ENCODE peak calls at places on chromosome 7, in five cellular contexts. D, C, Y, W and U are unnamed samples.

GRCh38 chr7:79282882-79283602 is 170.4 kb downstream of the MAGI2 start:
- DNase-seq in D (no peak), W (peak; percentile 55), C (no peak), Y (peak; percentile 65), U (no peak)

GRCh38 chr7:150942591-150943452 is 35.3 kb downstream of the KCNH2 start:
- DNase-seq in W (no peak), C (no peak), Y (no peak), D (peak; percentile 59), U (no peak)

GRCh38 chr7:75716992-75717626 is 21.6 kb downstream of the HIP1 start:
- DNase-seq in C (no peak), D (peak; percentile 9), W (no peak), Y (peak; percentile 23), U (no peak)

GRCh38 chr7:41220275-41220674 is 482.6 kb downstream of the INHBA start:
- DNase-seq in W (no peak), Y (no peak), C (no peak), D (no peak), U (no peak)

GRCh38 chr7:155918720-155919399 is 106.6 kb upstream of the SHH start:
- DNase-seq in C (no peak), D (peak; percentile 39), Y (no peak), W (no peak), U (peak; percentile 47)

GRCh38 chr7:101315336-101315735 is 6.3 kb downstream of the IFT22 start:
- DNase-seq in Y (no peak), C (no peak), D (peak; percentile 80), W (no peak), U (no peak)

GRCh38 chr7:144531181-144531580 is 127.7 kb upstream of the NOBOX start:
- DNase-seq in Y (no peak), D (no peak), W (no peak), C (no peak), U (no peak)

GRCh38 chr7:76089865-76090495 is 42.1 kb downstream of the MDH2 start:
- DNase-seq in D (no peak), C (no peak), W (no peak), Y (no peak), U (no peak)

GRCh38 chr7:113159746-113160339 is 41.5 kb upstream of the SMIM30 start:
- DNase-seq in Y (peak; percentile 4), C (no peak), W (no peak), D (no peak), U (no peak)

GRCh38 chr7:22109761-22110160 is 164.1 kb upstream of the CDCA7L start:
- DNase-seq in C (no peak), Y (no peak), D (no peak), W (no peak), U (peak; percentile 41)

GRCh38 chr7:1460757-1461639 is 1.7 kb upstream of the MICALL2 start:
- DNase-seq in D (no peak), Y (no peak), W (no peak), C (peak; percentile 70), U (peak; percentile 73)

GRCh38 chr7:142024547-142024946 is 28.9 kb downstream of the MGAM start:
- DNase-seq in C (no peak), W (no peak), D (no peak), Y (no peak), U (no peak)

GRCh38 chr7:4965295-4966022 is 6.5 kb upstream of the MMD2 start:
- DNase-seq in Y (no peak), D (no peak), C (no peak), W (no peak), U (no peak)

GRCh38 chr7:50142421-50143113 is 49.5 kb upstream of the ZPBP start:
- DNase-seq in D (no peak), C (no peak), W (no peak), Y (peak; percentile 10), U (no peak)

GRCh38 chr7:18610331-18610948 is 114.9 kb downstream of the HDAC9 start:
- DNase-seq in Y (no peak), W (no peak), D (no peak), C (no peak), U (no peak)

GRCh38 chr7:55124989-55125875 is 106.4 kb downstream of the EGFR start:
- DNase-seq in D (no peak), C (no peak), Y (no peak), W (no peak), U (no peak)

GRCh38 chr7:134016223-134016941 is 110.8 kb upstream of the LRGUK start:
- DNase-seq in Y (peak; percentile 5), W (no peak), C (no peak), D (no peak), U (no peak)

GRCh38 chr7:67301667-67302066 is 305.0 kb downstream of the TYW1 start:
- DNase-seq in W (no peak), D (no peak), C (no peak), Y (no peak), U (no peak)

GRCh38 chr7:128427289-128427891 is 17.6 kb upstream of the IMPDH1 start:
- DNase-seq in W (peak; percentile 43), C (no peak), D (peak; percentile 66), Y (no peak), U (no peak)

GRCh38 chr7:138886501-138886917 is 88.5 kb upstream of the ATP6V0A4 start:
- DNase-seq in D (no peak), W (no peak), C (no peak), Y (no peak), U (no peak)

GRCh38 chr7:152462995-152463713 is 27.4 kb upstream of the KMT2C start:
- DNase-seq in D (no peak), Y (no peak), W (peak; percentile 49), C (no peak), U (no peak)

GRCh38 chr7:135801045-135801693 is 52.6 kb upstream of the FAM180A start:
- DNase-seq in C (no peak), D (no peak), W (peak; percentile 63), Y (peak; percentile 27), U (no peak)

GRCh38 chr7:93092757-93093370 is 24.9 kb downstream of the SAMD9 start:
- DNase-seq in C (no peak), D (no peak), W (no peak), Y (peak; percentile 29), U (no peak)

GRCh38 chr7:29319719-29320521 is 125.3 kb downstream of the CHN2 start:
- DNase-seq in D (no peak), W (no peak), C (no peak), Y (no peak), U (no peak)

GRCh38 chr7:46839651-46840050 is 742.3 kb downstream of the TNS3 start:
- DNase-seq in D (no peak), W (no peak), C (no peak), Y (no peak), U (no peak)

GRCh38 chr7:141497391-141497790 is 53.8 kb upstream of the AGK start:
- DNase-seq in C (no peak), Y (no peak), D (no peak), W (no peak), U (no peak)

GRCh38 chr7:70569335-70569819 is 562.6 kb upstream of the GALNT17 start:
- DNase-seq in C (no peak), W (peak; percentile 74), Y (no peak), D (no peak), U (no peak)

GRCh38 chr7:16063241-16063640 is 358.1 kb downstream of the CRPPA start:
- DNase-seq in C (no peak), Y (no peak), D (no peak), W (no peak), U (no peak)

GRCh38 chr7:75995996-75996395 is 1.6 kb upstream of the TMEM120A start:
- DNase-seq in C (no peak), D (no peak), Y (no peak), W (no peak), U (no peak)

GRCh38 chr7:38630720-38631673 is at the start of gene AMPH:
- DNase-seq in C (peak; percentile 76), D (no peak), W (peak; percentile 68), Y (no peak), U (peak; percentile 65)

GRCh38 chr7:28678421-28678965 is 266.2 kb downstream of the CREB5 start:
- DNase-seq in D (no peak), Y (no peak), C (no peak), W (no peak), U (no peak)